ENCODE peak calls at places on chromosomes 11 and 22, in seven cellular contexts. O is upper lobe of right lung; G is NCI-H345; S is CD4-positive, alpha-beta memory T cell; C is amygdala; T is T-cell; Y is non-pigmented ciliary epithelial cell. N is an unnamed sample.

GRCh38 chr22:38406617-38407016 is 48.4 kb downstream of the KCNJ4 start:
- DNase-seq in O (no peak), S (no peak), G (no peak), C (no peak), Y (no peak), T (no peak), N (no peak)

GRCh38 chr11:34680918-34681554 is 60.1 kb downstream of the EHF start:
- DNase-seq in C (no peak), S (no peak), O (no peak), Y (peak), G (peak), T (no peak), N (no peak)

GRCh38 chr22:36577019-36577418 is 48.1 kb upstream of the EIF3D start:
- DNase-seq in G (no peak), S (no peak), T (no peak), C (no peak), O (no peak), Y (peak), N (peak)

GRCh38 chr22:40423882-40424640 is 53.7 kb downstream of the SGSM3 start:
- DNase-seq in C (no peak), O (peak), Y (no peak), G (no peak), T (no peak), S (no peak), N (no peak)

GRCh38 chr11:96105197-96105895 is 181.4 kb upstream of the MTMR2 start:
- DNase-seq in S (peak), O (no peak), Y (no peak), T (no peak), G (no peak), C (no peak), N (no peak)

GRCh38 chr11:1287928-1288327 is 21.5 kb downstream of the TOLLIP start:
- DNase-seq in O (no peak), C (no peak), T (no peak), G (no peak), S (no peak), Y (no peak), N (no peak)

GRCh38 chr22:17941501-17942406 is 82.6 kb downstream of the MICAL3 start:
- DNase-seq in C (no peak), G (no peak), S (no peak), T (no peak), O (no peak), Y (no peak), N (no peak)

GRCh38 chr11:123851110-123851509 is 34.4 kb downstream of the TMEM225 start:
- DNase-seq in O (no peak), T (no peak), C (no peak), G (no peak), Y (no peak), S (no peak), N (no peak)

GRCh38 chr22:43162412-43163150 is 11.2 kb downstream of the TSPO start:
- DNase-seq in O (no peak), S (no peak), T (no peak), Y (no peak), G (no peak), C (no peak), N (no peak)

GRCh38 chr11:108854366-108854765 is 189.5 kb downstream of the DDX10 start:
- DNase-seq in O (no peak), T (no peak), S (peak), G (no peak), C (no peak), Y (no peak), N (no peak)

GRCh38 chr11:35391922-35392813 is 27.2 kb downstream of the SLC1A2 start:
- DNase-seq in C (peak), S (peak), T (peak), G (peak), Y (peak), O (peak), N (peak)

GRCh38 chr11:44894217-44894617 is 56.5 kb downstream of the TP53I11 start:
- DNase-seq in G (peak), S (peak), T (peak), O (peak), C (peak), Y (no peak), N (peak)

GRCh38 chr11:122114976-122115375 is 1.0 kb downstream of the BLID start:
- DNase-seq in O (no peak), C (no peak), S (no peak), T (no peak), G (no peak), Y (no peak), N (no peak)

GRCh38 chr11:48001438-48002021 is 21.2 kb downstream of the PTPRJ start:
- DNase-seq in Y (no peak), S (peak), C (no peak), O (no peak), G (no peak), T (peak), N (peak)

GRCh38 chr11:69131644-69132300 is 24.0 kb upstream of the SMIM38 start:
- DNase-seq in Y (peak), G (peak), S (no peak), O (peak), T (no peak), C (no peak), N (no peak)

GRCh38 chr11:111559791-111560190 is 19.3 kb downstream of the LAYN start:
- DNase-seq in S (no peak), Y (no peak), C (no peak), O (no peak), G (no peak), T (no peak), N (no peak)

GRCh38 chr11:19474954-19475811 is 234.4 kb upstream of the E2F8 start:
- DNase-seq in G (peak), T (no peak), O (no peak), S (no peak), Y (no peak), C (peak), N (no peak)

GRCh38 chr11:113951487-113951886 is 23.4 kb upstream of the HTR3A start:
- DNase-seq in O (no peak), S (no peak), G (no peak), C (no peak), Y (no peak), T (no peak), N (no peak)

GRCh38 chr11:27847496-27847895 is 147.2 kb upstream of the BDNF start:
- DNase-seq in Y (no peak), G (no peak), T (no peak), C (no peak), O (no peak), S (no peak), N (no peak)

GRCh38 chr11:6737872-6738466 is 33.8 kb downstream of the OR2AG2 start:
- DNase-seq in G (peak), T (peak), Y (no peak), C (no peak), S (peak), O (no peak), N (no peak)

GRCh38 chr11:110856340-110856739 is 144.1 kb upstream of the ARHGAP20 start:
- DNase-seq in C (no peak), G (no peak), O (no peak), T (no peak), S (no peak), Y (no peak), N (no peak)

GRCh38 chr11:67384851-67385366 is 6.9 kb upstream of the RAD9A start:
- DNase-seq in G (no peak), Y (no peak), O (no peak), C (peak), S (no peak), T (no peak), N (no peak)

GRCh38 chr11:43802509-43802908 is 78.1 kb upstream of the ALKBH3 start:
- DNase-seq in O (no peak), Y (no peak), T (no peak), C (no peak), G (no peak), S (no peak), N (no peak)

GRCh38 chr11:9802291-9802861 is 138.5 kb downstream of the SWAP70 start:
- DNase-seq in O (no peak), C (no peak), T (no peak), G (no peak), S (no peak), Y (no peak), N (no peak)

GRCh38 chr11:8087185-8087584 is 6.2 kb downstream of the TUB start:
- DNase-seq in G (no peak), O (no peak), S (no peak), Y (no peak), T (no peak), C (no peak), N (no peak)

GRCh38 chr11:94184362-94184761 is 55.7 kb downstream of the PANX1 start:
- DNase-seq in Y (no peak), O (no peak), S (no peak), T (no peak), C (no peak), G (no peak), N (no peak)

GRCh38 chr11:64838600-64839334 is 5.7 kb downstream of the CDC42BPG start:
- DNase-seq in C (no peak), S (no peak), G (no peak), T (no peak), Y (no peak), O (no peak), N (no peak)

GRCh38 chr11:72743321-72744221 is 8.6 kb downstream of the ARAP1 start:
- DNase-seq in C (no peak), S (no peak), O (no peak), T (no peak), G (no peak), Y (no peak), N (no peak)

GRCh38 chr11:68870470-68870869 is 28.8 kb upstream of the CPT1A start:
- DNase-seq in Y (no peak), G (no peak), O (peak), C (no peak), S (no peak), T (no peak), N (no peak)

GRCh38 chr22:46010951-46011626 is 34.1 kb upstream of the WNT7B start:
- DNase-seq in C (peak), S (no peak), Y (no peak), T (no peak), O (peak), G (peak), N (no peak)

GRCh38 chr22:37569921-37570660 is 9.8 kb downstream of the LGALS2 start:
- DNase-seq in G (no peak), C (no peak), S (no peak), Y (no peak), O (peak), T (no peak), N (no peak)

GRCh38 chr22:30292069-30292970 is 3.0 kb upstream of the CASTOR1 start:
- DNase-seq in O (no peak), T (no peak), C (no peak), S (no peak), Y (no peak), G (no peak), N (no peak)

N was measured in smooth muscle cell of the brain vasculature.